ENCODE peak calls at places on chromosome 17, in four cellular contexts. X is K562, P is HepG2, C is GM12878. F is an unnamed sample. For H3K79me2, the result is how much of the 10 kb centered on the place peaks cover.

GRCh38 chr17:2712300-2713043 is 908 bp upstream of the CLUH start:
- DNase-seq in X (no peak), P (no peak), C (no peak), F (no peak)

GRCh38 chr17:13157656-13158055 is 139.8 kb upstream of the ELAC2 start:
- DNase-seq in X (no peak), P (no peak), C (no peak), F (no peak)

GRCh38 chr17:57666198-57666870 is 78.8 kb downstream of the CCDC182 start:
- DNase-seq in X (no peak), P (no peak), C (no peak), F (no peak)

GRCh38 chr17:73782641-73783381 is 138.6 kb upstream of the SDK2 start:
- DNase-seq in X (peak), P (no peak), C (no peak), F (no peak)

GRCh38 chr17:10061131-10061581 is 137.2 kb downstream of the GAS7 start:
- DNase-seq in X (no peak), P (no peak), C (no peak), F (no peak)

GRCh38 chr17:59534583-59534982 is 30.8 kb upstream of the DHX40 start:
- DNase-seq in X (peak), P (peak), C (no peak), F (no peak)

GRCh38 chr17:34639706-34640425 is 60.5 kb downstream of the TMEM132E start:
- DNase-seq in X (no peak), P (no peak), C (no peak), F (no peak)

GRCh38 chr17:58391302-58391984 is 25.9 kb downstream of the RNF43 start:
- DNase-seq in X (peak), P (peak), C (no peak), F (peak)

GRCh38 chr17:48577946-48578615 is at the start of gene HOXB4:
- DNase-seq in X (peak), P (no peak), C (peak), F (peak)

GRCh38 chr17:27489045-27489715 is 32.9 kb downstream of the KSR1 start:
- DNase-seq in X (no peak), P (no peak), C (no peak), F (no peak)

GRCh38 chr17:57027852-57028251 is 49.9 kb downstream of the SCPEP1 start:
- DNase-seq in X (no peak), P (no peak), C (no peak), F (no peak)

GRCh38 chr17:74862108-74862901 is 2.6 kb upstream of the GRIN2C start:
- DNase-seq in X (peak), P (peak), C (no peak), F (peak)

GRCh38 chr17:73188011-73188410 is 4.8 kb upstream of the COG1 start:
- DNase-seq in X (no peak), P (no peak), C (no peak), F (no peak)

GRCh38 chr17:10772425-10773380 is 31.2 kb downstream of the TMEM238L start:
- DNase-seq in X (peak), P (peak), C (no peak), F (no peak)

GRCh38 chr17:38870259-38871165 is 654 bp downstream of the LASP1 start:
- DNase-seq in X (peak), P (peak), C (no peak), F (peak)

GRCh38 chr17:68346448-68346847 is 55.2 kb downstream of the ARSG start:
- DNase-seq in X (no peak), P (no peak), C (peak), F (no peak)

GRCh38 chr17:2986925-2987324 is 76.5 kb downstream of the OR1D5 start:
- DNase-seq in X (no peak), P (no peak), C (no peak), F (no peak)

GRCh38 chr17:3890082-3890892 is 2.6 kb downstream of the CAMKK1 start:
- DNase-seq in X (peak), P (no peak), C (no peak), F (peak)

GRCh38 chr17:60135951-60136666 is 13.7 kb upstream of the CA4 start:
- DNase-seq in X (no peak), P (no peak), C (no peak), F (no peak)

GRCh38 chr17:49343273-49343672 is 18.8 kb downstream of the ZNF652 start:
- DNase-seq in X (no peak), P (no peak), C (no peak), F (peak)

GRCh38 chr17:3963214-3964201 is 729 bp downstream of the ATP2A3 start:
- DNase-seq in X (peak), P (no peak), C (no peak), F (no peak)

GRCh38 chr17:80192268-80192667 is 22.4 kb downstream of the CARD14 start:
- DNase-seq in X (no peak), P (peak), C (no peak), F (peak)

GRCh38 chr17:21288581-21289017 is 4.1 kb downstream of the MAP2K3 start:
- DNase-seq in X (no peak), P (no peak), C (peak), F (no peak)

GRCh38 chr17:64180089-64180488 is 50.1 kb upstream of the ERN1 start:
- DNase-seq in X (no peak), P (no peak), C (no peak), F (peak)

GRCh38 chr17:385836-386144 is 33.2 kb upstream of the RPH3AL start:
- DNase-seq in X (no peak), P (no peak), C (no peak), F (no peak)

GRCh38 chr17:3983945-3984484 is 19.8 kb upstream of the ATP2A3 start:
- DNase-seq in X (no peak), P (no peak), C (no peak), F (peak)

GRCh38 chr17:39400547-39401411 is 647 bp downstream of the FBXL20 start:
- DNase-seq in X (no peak), P (no peak), C (no peak), F (peak)

GRCh38 chr17:1147664-1148063 is 32.1 kb downstream of the ABR start:
- DNase-seq in X (peak), P (peak), C (no peak), F (peak)

GRCh38 chr17:5464717-5465507 is 3.9 kb downstream of the DHX33 start:
- DNase-seq in X (no peak), P (peak), C (no peak), F (no peak)

DNA sequence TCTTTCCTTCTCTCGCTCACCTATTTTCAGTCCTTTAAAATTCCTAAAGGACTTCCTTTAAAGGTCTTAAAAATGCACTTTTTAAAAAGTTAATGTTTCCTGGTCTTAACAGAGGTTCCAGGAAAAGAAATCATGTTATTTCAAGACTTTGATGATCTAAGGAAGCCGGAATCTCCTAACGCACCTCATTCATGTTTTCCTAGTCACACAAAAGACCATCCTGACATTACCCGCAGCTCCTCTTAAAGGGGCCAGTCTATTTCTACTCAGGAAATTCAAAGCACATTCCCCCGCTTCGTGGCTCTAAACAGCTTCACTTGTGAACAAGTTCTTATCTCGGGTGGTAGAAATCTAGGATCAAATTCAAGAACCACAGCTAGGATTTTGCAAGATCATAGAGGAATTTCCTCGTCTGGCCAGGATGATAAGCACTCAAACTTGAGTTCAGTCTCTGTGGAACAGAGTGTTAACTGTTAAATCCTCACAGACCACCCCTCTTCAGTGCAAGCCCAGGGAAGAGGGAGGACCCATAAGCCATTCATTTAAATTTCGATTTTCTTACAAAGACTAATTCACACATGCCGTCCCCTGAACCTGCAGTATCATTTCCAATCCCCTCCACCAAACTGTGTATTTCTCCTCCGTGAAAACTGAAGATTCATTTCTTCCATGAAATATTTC is 137.1 kb upstream of the AXIN2 start:
- DNase-seq in X (no peak), P (peak), C (no peak), F (peak)
- TF ChIP-seq MYC in X (no peak), P (no peak), C (no peak), F (no peak)

DNA sequence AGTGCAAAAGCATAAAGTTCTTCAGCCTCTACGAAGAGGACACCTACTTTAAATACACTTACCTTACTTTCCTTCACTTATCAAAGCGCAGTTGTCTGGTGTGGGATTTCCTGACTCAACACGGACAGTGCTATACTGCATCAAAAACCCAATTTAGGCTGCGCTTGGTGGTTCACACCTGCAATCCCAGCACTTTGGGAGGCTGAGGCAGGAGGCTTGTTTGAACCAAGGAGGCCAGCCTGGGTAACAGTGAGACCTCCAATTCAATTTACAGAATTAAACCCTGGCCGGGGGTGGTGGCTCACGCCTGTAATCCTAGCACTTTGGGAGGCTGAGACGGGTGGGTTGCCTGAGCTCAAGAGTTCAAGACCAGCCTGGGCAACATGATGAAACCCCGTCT is 4.1 kb downstream of the JMJD6 start:
- DNase-seq in X (no peak), P (no peak), C (no peak), F (no peak)
- H3K79me2 ChIP-seq in X (half or more), P (under half), C (under half), F (under half)

DNA sequence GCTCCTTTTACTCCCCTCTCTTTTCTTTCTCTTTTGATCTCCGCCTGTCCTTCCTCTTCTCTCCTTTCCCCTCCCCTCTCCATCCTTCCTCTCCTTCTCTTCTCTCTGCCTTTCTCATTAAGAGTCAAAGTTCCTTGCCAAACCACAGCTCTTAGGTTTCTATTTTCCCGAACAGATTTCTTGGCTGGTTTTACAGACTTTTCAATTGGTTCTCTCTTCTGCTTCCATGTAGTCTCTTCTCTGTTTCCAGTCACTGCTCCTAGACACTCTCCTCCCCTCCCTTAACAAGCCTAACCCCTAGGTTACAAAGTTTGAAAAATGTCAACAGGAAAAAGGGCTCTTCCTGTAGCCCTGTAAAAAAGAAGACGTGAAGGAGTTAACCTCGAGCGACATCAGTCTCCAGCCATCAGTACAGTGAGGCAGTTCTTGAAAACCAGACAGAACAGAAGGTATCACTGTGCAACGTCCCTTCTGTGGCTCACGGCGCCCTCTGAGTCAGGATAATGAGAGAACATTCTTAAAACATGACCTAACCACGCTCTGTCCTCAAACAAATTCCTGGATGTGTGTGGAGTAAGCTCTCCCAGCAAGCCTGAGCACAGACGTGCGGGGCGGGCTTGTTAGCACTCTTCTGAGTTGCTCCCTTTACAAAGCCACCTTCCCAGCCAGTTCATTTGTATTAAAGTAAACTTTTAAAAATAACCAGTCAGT is 11.6 kb upstream of the MARCHF10 start:
- DNase-seq in X (no peak), P (peak), C (no peak), F (peak)
- TF ChIP-seq MYC in X (no peak), P (no peak), C (no peak), F (no peak)

GRCh38 chr17:53470626-53471025 is 352.1 kb upstream of the KIF2B start:
- DNase-seq in X (no peak), P (no peak), C (no peak), F (no peak)
- H3K79me2 ChIP-seq in X (under half), P (under half), C (under half), F (under half)

DNA sequence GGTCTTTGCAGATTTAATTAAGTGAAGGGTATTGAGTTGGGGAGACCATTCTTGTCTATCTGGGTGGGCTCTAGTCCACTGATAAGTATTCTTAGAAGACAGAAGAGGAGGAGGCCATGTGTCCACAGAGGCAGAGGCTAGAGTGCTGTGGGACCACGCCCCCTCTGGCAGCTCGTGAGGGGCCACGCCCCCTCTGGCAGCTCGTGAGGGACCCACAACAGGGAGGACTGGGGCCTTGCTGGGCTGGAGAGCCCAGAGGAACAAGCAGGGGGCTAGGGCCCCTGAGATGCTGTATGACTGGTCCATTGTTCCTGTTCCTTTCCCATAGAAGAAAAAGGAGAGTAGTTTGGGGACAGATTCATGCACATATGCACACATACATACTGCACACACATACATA is 106.8 kb downstream of the METRNL start:
- DNase-seq in X (peak), P (peak), C (no peak), F (peak)
- TF ChIP-seq MYC in X (no peak), P (no peak), C (no peak), F (no peak)

GRCh38 chr17:44186307-44187130 is at the start of gene TMUB2:
- DNase-seq in X (peak), P (peak), C (peak), F (peak)

GRCh38 chr17:44184212-44184810 is 2.5 kb upstream of the TMUB2 start:
- DNase-seq in X (no peak), P (no peak), C (no peak), F (no peak)

GRCh38 chr17:44178133-44178532 is 7.6 kb downstream of the ASB16 start:
- DNase-seq in X (no peak), P (no peak), C (no peak), F (no peak)

GRCh38 chr17:44187131-44187899 is 543 bp downstream of the TMUB2 start:
- DNase-seq in X (peak), P (no peak), C (no peak), F (peak)

DNA sequence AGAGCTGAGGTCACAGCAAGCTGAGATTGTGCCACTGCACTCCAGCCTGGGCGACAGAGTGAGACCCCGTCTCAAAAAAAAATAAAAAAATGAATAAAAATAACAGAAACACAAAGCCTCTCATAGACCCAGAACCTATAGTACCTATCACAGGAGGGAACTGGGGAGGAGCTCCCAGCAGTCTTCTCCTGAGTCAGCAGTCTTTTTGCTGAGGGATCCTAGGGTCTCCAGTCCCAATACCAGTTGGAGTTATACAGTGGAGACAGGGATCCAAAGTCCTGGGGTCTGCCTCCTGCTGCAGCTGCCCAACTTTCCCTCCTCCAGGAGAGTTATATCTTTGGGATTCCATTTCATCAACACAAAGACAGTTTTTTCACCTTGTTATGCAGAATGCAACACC is 3.7 kb upstream of the TMUB2 start:
- DNase-seq in X (no peak), P (no peak), C (no peak), F (no peak)
- H3K79me2 ChIP-seq in X (half or more), P (under half), C (under half), F (under half)

DNA sequence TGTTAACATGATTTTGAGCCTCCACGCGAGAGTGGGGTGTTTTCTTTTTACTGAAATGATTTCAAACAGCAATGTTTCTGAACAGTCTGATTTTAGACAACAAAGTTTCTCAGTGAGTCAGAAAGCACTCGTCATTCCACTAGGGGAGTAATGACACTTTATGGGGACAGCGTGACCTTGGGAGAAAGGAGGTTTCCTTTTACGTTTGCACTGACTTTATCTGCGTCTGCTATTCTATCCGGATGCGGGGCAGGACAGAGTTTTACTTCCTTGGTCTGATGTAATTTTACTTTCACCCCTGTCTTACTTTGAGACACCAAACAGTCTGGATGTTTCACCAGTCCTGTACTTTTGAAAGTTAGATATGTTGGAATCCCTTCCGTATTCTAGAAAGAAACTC is 20.7 kb downstream of the SLC47A1 start:
- DNase-seq in X (no peak), P (peak), C (no peak), F (peak)
- TF ChIP-seq MYC in X (no peak), P (no peak), C (no peak), F (no peak)

DNA sequence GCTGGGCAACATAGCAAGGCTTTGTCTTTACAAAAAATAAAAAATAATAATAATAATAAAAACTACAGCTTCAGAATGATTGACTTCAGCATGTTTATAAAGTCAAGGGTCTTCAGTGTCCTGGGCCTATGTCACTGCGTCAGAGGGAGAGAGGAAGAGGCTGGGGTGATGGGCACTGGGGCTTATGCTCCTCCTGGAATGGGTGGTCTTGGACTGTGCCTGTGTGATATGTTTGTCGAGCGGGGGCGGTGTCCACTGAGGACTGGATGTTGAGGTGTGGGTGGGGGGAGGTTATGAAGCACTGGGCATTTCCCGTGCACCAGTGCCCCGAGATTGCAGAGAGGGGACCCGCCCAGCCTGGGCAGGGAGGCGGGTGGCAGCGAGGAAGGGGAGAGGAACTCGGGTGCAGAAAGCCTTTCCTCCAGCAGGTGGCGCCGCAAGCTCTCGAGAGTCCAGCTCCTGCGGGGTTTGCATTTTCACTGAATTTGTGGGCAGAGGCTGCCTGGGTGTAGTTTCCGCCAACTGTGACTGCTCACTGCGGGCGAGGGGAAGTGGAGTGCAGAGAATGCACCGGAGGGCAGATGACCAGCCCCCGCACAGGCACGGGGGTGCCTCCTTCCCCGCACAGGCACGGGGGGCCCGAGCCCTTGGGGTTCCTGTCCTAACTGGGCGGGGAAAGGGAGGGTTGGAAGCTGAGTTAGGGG is 190.5 kb downstream of the SEC14L1 start:
- DNase-seq in X (peak), P (peak), C (peak), F (peak)
- H3K79me2 ChIP-seq in X (half or more), P (half or more), C (half or more), F (under half)

GRCh38 chr17:15321556-15322250 is 19.7 kb downstream of the TEKT3 start:
- DNase-seq in X (no peak), P (no peak), C (no peak), F (no peak)
- TF ChIP-seq MYC in X (no peak), P (no peak), C (no peak), F (no peak)